ENCODE peak calls at places on chromosomes 3 and 15, in eight cellular contexts. S is mesendoderm, J is osteoblast, T is esophagus muscularis mucosa, F is GM23338, D is Panc1, M is transverse colon, U is trophoblast cell. B is an unnamed sample. For H3K27me3 and H3K36me3, the result is how much of the 10 kb centered on the place peaks cover.

GRCh38 chr3:70108072-70108471 is 108.5 kb downstream of the SAMMSON start:
- DNase-seq in S (peak), D (no peak), J (no peak), U (peak), M (no peak), F (peak), T (no peak), B (peak)

GRCh38 chr15:38991126-38991525 is 426.5 kb upstream of the RASGRP1 start:
- DNase-seq in D (peak), J (peak), F (peak), M (no peak), S (peak), T (no peak), U (peak), B (peak)

GRCh38 chr3:59704292-59704691 is 654.5 kb upstream of the CFAP20DC start:
- DNase-seq in U (no peak), D (no peak), T (no peak), F (no peak), M (no peak), S (no peak), J (no peak), B (no peak)

GRCh38 chr3:144114767-144115166 is 143.1 kb downstream of the DIPK2A start:
- DNase-seq in S (peak), U (no peak), T (no peak), J (no peak), M (no peak), F (no peak), D (no peak), B (no peak)

GRCh38 chr3:128546646-128547045 is 53.6 kb upstream of the GATA2 start:
- DNase-seq in T (peak), F (no peak), S (no peak), D (no peak), U (no peak), J (no peak), M (no peak), B (no peak)

GRCh38 chr15:69668049-69668705 is 215.6 kb downstream of the RPLP1 start:
- DNase-seq in D (no peak), F (no peak), J (no peak), T (no peak), S (no peak), M (no peak), U (no peak), B (no peak)

GRCh38 chr15:71218272-71218805 is 103.1 kb downstream of the THSD4 start:
- DNase-seq in J (no peak), F (no peak), M (no peak), U (no peak), S (no peak), D (no peak), T (no peak), B (no peak)

GRCh38 chr3:63863150-63864007 is at the start of the genes ATXN7 and THOC7:
- DNase-seq in J (peak), F (peak), S (peak), T (no peak), M (peak), U (peak), D (no peak), B (peak)

GRCh38 chr15:49817100-49817499 is 196.3 kb downstream of the DTWD1 start:
- DNase-seq in F (no peak), S (no peak), U (no peak), D (no peak), J (no peak), T (no peak), M (no peak), B (no peak)

GRCh38 chr15:78075490-78076230 is 1.9 kb downstream of the TBC1D2B start:
- DNase-seq in M (peak), F (peak), S (peak), J (peak), T (no peak), U (peak), D (no peak), B (peak)

DNA sequence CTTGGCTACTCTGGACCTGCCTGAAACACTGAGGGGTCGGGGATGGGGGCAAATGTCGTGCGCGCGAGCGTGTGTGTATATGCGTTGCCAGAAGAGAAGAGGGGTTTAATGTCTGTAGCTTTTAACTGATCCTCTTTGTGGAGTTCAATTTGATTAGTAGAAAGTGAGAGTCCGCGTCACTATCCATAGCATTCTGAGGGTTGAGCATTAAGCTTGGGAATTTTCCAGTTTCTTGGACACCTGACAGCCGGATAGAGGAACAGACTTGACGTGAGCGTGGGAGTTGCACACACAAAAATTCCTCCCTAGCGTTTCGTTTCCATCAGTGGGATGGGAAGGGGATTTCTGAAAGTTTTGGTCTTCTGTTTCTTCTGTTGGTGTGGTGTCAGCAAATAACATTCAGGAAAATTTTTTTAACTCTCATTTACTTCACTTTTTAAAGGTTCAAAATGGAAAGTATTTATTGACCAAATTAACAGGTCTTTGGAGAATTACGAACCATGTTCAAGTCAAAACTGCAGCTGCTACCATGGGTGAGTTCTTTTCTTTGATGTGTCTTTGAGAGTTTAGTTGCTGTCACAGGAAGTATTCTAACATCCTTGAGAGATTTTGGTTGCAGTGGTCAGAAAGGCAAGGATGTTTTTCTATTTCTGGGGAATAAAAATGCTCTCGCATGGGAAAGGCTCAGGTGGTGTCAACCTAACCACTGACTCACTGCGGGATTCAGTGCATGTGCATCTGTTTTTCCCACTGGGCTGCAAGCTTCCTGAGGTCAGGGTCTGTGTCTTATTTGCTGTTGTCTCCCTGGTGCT is 821 bp downstream of the POGLUT1 start:
- DNase-seq in T (no peak), F (no peak), M (no peak), U (no peak), D (no peak), J (peak), S (no peak), B (no peak)
- H3K27me3 ChIP-seq in T (under half), F (under half), M (under half), U (under half), D (under half), J (under half), S (under half), B (under half)

DNA sequence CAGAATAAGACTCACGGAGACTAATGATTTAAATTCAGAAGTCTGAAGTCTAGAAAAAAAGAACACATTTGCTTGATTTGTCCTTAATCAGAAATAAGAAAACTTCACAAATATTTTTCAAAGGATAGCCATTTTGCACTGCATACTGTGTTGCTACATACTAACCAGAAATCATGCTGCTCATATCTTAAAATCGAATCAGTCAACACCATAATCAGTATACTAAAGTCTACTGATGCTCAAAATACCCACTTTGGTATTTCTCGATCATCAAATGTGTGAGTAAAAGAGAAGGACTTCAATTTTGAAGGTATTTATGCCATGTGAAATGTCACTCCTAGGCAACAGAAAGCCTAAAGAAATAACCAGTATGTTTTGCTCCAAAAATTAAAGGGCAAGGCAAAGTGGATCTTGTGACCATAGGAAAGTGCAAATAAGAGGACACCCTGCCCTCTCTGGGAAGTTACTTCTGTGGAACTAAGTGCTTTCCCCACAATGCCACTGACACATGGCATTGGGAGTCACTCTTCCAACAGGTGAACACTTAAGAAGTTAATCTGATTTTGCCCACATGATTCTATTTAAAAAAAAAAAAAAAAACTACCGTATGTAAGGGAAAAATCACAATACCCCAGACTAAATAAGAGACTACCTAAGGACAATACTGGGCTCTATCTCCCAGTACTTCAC is 2.7 kb downstream of the LRIG1 start:
- DNase-seq in M (no peak), D (no peak), U (no peak), F (no peak), S (no peak), J (no peak), T (no peak), B (no peak)
- H3K4me3 ChIP-seq in M (peak), D (no peak), U (no peak), F (peak), S (no peak), J (no peak), T (peak), B (peak)

GRCh38 chr3:5464684-5465083 is 277.2 kb downstream of the EDEM1 start:
- DNase-seq in U (no peak), F (no peak), M (no peak), J (no peak), S (no peak), T (no peak), D (no peak), B (no peak)

GRCh38 chr3:5465183-5465582 is 277.7 kb downstream of the EDEM1 start:
- DNase-seq in T (no peak), S (no peak), F (no peak), M (no peak), J (no peak), U (no peak), D (no peak), B (no peak)

GRCh38 chr3:5466752-5467151 is 279.2 kb downstream of the EDEM1 start:
- DNase-seq in M (no peak), J (no peak), U (no peak), D (no peak), F (no peak), S (no peak), T (no peak), B (no peak)

GRCh38 chr3:5466059-5466458 is 278.6 kb downstream of the EDEM1 start:
- DNase-seq in J (no peak), U (no peak), M (no peak), F (no peak), S (no peak), T (no peak), D (no peak), B (no peak)

GRCh38 chr3:5463986-5464385 is 276.5 kb downstream of the EDEM1 start:
- DNase-seq in T (no peak), J (no peak), M (no peak), S (no peak), U (no peak), F (no peak), D (no peak), B (no peak)
- H3K36me3 ChIP-seq in T (under half), J (under half), M (under half), S (under half), U (under half), F (under half), D (under half), B (under half)

GRCh38 chr15:76334438-76335004 is 2.1 kb upstream of the ISL2 start:
- DNase-seq in M (no peak), T (no peak), S (no peak), U (no peak), D (no peak), J (no peak), F (no peak), B (peak)
- H3K27me3 ChIP-seq in M (half or more), T (under half), S (under half), U (under half), D (under half), J (half or more), F (half or more), B (under half)

DNA sequence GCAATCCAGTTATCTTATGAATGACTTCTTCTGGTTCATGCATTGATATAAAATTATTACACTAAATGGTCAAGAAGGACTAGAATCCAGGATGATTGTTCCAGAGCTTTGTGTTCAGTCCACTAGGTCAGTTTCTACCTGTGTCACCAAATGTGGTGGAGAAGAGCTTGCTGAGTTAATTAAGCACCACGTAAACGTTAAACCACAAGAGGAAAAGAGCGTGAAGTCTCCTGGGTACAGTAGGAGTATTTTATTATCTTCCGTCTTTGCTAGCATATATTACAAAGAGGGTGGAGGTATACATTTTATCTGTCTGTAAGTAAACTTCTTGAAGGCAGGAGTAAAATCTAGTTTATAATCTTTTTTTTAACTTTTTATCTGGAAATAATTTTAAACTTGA is 23.5 kb downstream of the CHP1 start:
- DNase-seq in T (no peak), U (no peak), J (no peak), D (no peak), S (no peak), M (no peak), F (no peak), B (no peak)
- H3K4me3 ChIP-seq in T (no peak), U (no peak), J (no peak), D (no peak), S (no peak), M (no peak), F (no peak), B (no peak)

GRCh38 chr15:75213212-75213767 is 11.6 kb downstream of the C15orf39 start:
- DNase-seq in M (no peak), T (no peak), D (no peak), S (no peak), J (no peak), U (no peak), F (no peak), B (no peak)
- H3K36me3 ChIP-seq in M (under half), T (half or more), D (under half), S (under half), J (under half), U (under half), F (under half), B (under half)

GRCh38 chr15:67834593-67835348 is 5.1 kb downstream of the RNU6-1 start:
- DNase-seq in D (no peak), J (peak), T (no peak), F (peak), S (peak), M (peak), U (no peak), B (peak)

GRCh38 chr15:67832965-67833503 is 6.8 kb downstream of the RNU6-1 start:
- DNase-seq in T (no peak), S (no peak), F (peak), D (no peak), U (no peak), M (no peak), J (peak), B (peak)

GRCh38 chr15:67835349-67836133 is 4.3 kb downstream of the RNU6-1 start:
- DNase-seq in D (no peak), U (no peak), J (peak), F (peak), S (peak), M (no peak), T (no peak), B (peak)

GRCh38 chr15:67833504-67834248 is 6.2 kb downstream of the RNU6-1 start:
- DNase-seq in M (peak), D (no peak), J (peak), S (peak), F (peak), U (peak), T (no peak), B (peak)

DNA sequence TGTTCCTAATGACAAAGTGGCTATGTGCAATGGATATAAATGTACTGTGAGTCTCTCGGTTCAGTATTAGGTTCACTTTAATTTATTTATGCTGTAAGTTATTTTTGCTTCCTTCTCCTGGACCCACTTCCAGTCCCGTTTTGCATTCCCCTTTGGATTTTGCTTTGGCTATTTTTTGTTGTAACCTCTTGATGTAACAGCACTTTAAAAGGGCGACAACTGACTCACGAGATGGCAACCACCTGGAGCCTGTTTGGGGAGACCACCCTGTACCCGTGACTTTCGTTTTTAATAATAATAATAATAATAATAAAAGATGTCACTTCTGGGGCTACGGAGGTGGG is 5.6 kb downstream of the RNU6-1 start:
- DNase-seq in M (no peak), F (peak), J (peak), U (peak), T (no peak), D (no peak), S (no peak), B (no peak)
- H3K27me3 ChIP-seq in M (half or more), F (half or more), J (half or more), U (half or more), T (half or more), D (under half), S (half or more), B (half or more)

DNA sequence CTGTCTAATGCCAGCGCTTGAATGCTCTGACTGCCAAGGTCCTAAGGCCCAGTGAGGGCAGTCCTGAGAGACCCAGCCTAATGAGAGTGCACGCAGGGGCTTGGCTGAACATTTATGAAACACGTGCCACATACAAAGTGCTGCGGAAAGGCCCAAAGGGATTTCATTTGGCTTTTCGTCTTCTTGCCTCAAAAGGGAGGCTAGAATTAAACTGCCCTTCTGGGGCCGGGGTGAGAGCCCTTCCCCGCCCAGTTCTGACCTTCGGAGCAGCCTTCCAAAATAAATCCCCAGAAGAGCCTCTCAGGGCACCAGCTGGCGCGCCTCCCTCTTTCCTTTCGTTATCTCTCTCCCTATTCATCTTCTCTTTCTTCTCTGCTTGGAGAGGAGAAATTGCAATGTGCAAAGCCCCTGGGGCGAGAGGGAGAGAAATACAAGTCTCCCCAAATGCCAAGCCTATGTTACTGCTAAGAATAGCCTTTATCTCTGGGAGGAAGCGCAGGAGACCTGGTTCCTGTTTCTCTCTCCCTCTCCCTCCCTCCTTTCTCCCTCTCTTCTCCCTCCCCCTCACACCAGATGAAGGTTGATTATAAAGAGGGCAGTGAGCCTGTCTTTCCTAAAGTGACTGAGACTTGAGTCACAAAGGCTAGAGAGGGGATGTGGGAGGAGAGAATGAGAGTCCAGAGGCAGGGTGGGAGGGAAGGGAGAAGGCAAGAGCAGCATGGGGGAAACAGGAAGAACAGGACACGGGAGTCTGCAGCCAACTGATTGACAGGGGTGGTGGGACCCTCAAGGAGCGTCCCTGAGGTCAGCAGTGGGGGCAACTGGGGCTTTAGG is 36.7 kb upstream of the NDUFB4 start:
- DNase-seq in T (no peak), D (no peak), U (peak), F (peak), J (peak), M (peak), S (peak), B (peak)
- H3K4me3 ChIP-seq in T (peak), D (peak), U (no peak), F (peak), J (peak), M (peak), S (peak), B (peak)

GRCh38 chr3:52146189-52146588 is 8.0 kb downstream of the POC1A start:
- DNase-seq in U (no peak), S (no peak), J (peak), F (no peak), D (no peak), T (no peak), M (no peak), B (no peak)
- H3K36me3 ChIP-seq in U (half or more), S (under half), J (under half), F (under half), D (under half), T (under half), M (under half), B (half or more)

B was measured in H7.